ENCODE peak calls at places on chromosome 6, in ten cellular contexts. K is stimulated activated CD8-positive, alpha-beta memory T cell treated with anti-CD3 and anti-CD28 coated beads, Interleukin-7, amount 100 ng/mL, for 1 hour; W is AG10803; P is AG09319; A is ovary; Y is midbrain; I is HEK293T; D is iPS-NIHi11; X is astrocyte of the cerebellum; E is activated CD4-positive, alpha-beta memory T cell treated with anti-CD3 and anti-CD28 coated beads, Interleukin-2, amount 10 ng/mL, durations not matched to agents 7 days and 5 days. H is an unnamed sample.

GRCh38 chr6:110646951-110647910 is 168.0 kb downstream of the CDK19 start:
- DNase-seq in K (no peak), W (no peak), P (no peak), A (no peak), Y (no peak), I (no peak), D (peak; percentile 45), X (no peak), E (no peak), H (no peak)

GRCh38 chr6:84016029-84016428 is 17.5 kb upstream of the MRAP2 start:
- DNase-seq in K (no peak), W (no peak), P (no peak), A (no peak), Y (no peak), I (no peak), D (no peak), X (no peak), E (no peak), H (no peak)

GRCh38 chr6:109322825-109323580 is 59.3 kb downstream of the CD164 start:
- DNase-seq in K (no peak), W (no peak), P (no peak), A (no peak), Y (peak; percentile 26), I (no peak), D (no peak), X (no peak), E (no peak), H (no peak)

GRCh38 chr6:152943260-152943897 is 39.5 kb downstream of the FBXO5 start:
- DNase-seq in K (no peak), W (no peak), P (no peak), A (no peak), Y (no peak), I (no peak), D (no peak), X (no peak), E (no peak), H (no peak)

GRCh38 chr6:170178561-170179477 is 112.1 kb downstream of the DLL1 start:
- DNase-seq in K (no peak), W (peak; percentile 89), P (peak; percentile 77), A (no peak), Y (no peak), I (no peak), D (peak; percentile 14), X (no peak), E (peak; percentile 15), H (peak; percentile 60)

GRCh38 chr6:83685481-83685880 is 23.4 kb downstream of the SNAP91 start:
- DNase-seq in K (no peak), W (no peak), P (no peak), A (no peak), Y (no peak), I (no peak), D (no peak), X (no peak), E (no peak), H (no peak)

GRCh38 chr6:157229219-157229607 is 94.1 kb downstream of the TMEM242 start:
- DNase-seq in K (no peak), W (no peak), P (no peak), A (no peak), Y (no peak), I (no peak), D (no peak), X (no peak), E (no peak), H (peak; percentile 74)

GRCh38 chr6:65819152-65819551 is 112.1 kb upstream of the EYS start:
- DNase-seq in K (no peak), W (no peak), P (no peak), A (no peak), Y (no peak), I (no peak), D (no peak), X (no peak), E (no peak), H (no peak)

GRCh38 chr6:47334334-47334733 is 24.6 kb upstream of the TNFRSF21 start:
- DNase-seq in K (no peak), W (no peak), P (no peak), A (no peak), Y (no peak), I (no peak), D (no peak), X (no peak), E (no peak), H (no peak)

GRCh38 chr6:125791151-125791819 is 525 bp downstream of the NCOA7 start:
- DNase-seq in K (no peak), W (peak; percentile 47), P (no peak), A (peak; percentile 18), Y (peak; percentile 77), I (peak; percentile 70), D (peak; percentile 58), X (no peak), E (peak; percentile 61), H (peak; percentile 55)

GRCh38 chr6:34055223-34055933 is 90.5 kb downstream of the GRM4 start:
- DNase-seq in K (peak; percentile 31), W (peak; percentile 53), P (peak; percentile 5), A (peak; percentile 34), Y (peak; percentile 7), I (peak; percentile 85), D (peak; percentile 84), X (peak; percentile 32), E (peak; percentile 58), H (peak; percentile 86)

GRCh38 chr6:38476141-38476540 is 163.6 kb downstream of the BTBD9 start:
- DNase-seq in K (no peak), W (no peak), P (no peak), A (no peak), Y (no peak), I (no peak), D (no peak), X (no peak), E (no peak), H (no peak)

GRCh38 chr6:160002882-160003281 is 34.0 kb downstream of the IGF2R start:
- DNase-seq in K (no peak), W (no peak), P (no peak), A (no peak), Y (no peak), I (no peak), D (no peak), X (no peak), E (no peak), H (no peak)

GRCh38 chr6:15351631-15352030 is 105.8 kb downstream of the JARID2 start:
- DNase-seq in K (no peak), W (peak; percentile 93), P (peak; percentile 66), A (peak; percentile 16), Y (peak; percentile 33), I (no peak), D (no peak), X (peak; percentile 70), E (no peak), H (peak; percentile 26)

GRCh38 chr6:106547053-106547414 is 82.3 kb downstream of the RTN4IP1 start:
- DNase-seq in K (no peak), W (no peak), P (no peak), A (no peak), Y (no peak), I (no peak), D (no peak), X (no peak), E (no peak), H (no peak)

GRCh38 chr6:17762651-17763050 is 55.9 kb upstream of the NUP153 start:
- DNase-seq in K (no peak), W (no peak), P (no peak), A (no peak), Y (no peak), I (no peak), D (no peak), X (no peak), E (no peak), H (no peak)

GRCh38 chr6:12490904-12491571 is 200.9 kb downstream of the EDN1 start:
- DNase-seq in K (no peak), W (peak; percentile 96), P (no peak), A (no peak), Y (no peak), I (no peak), D (no peak), X (peak; percentile 79), E (no peak), H (no peak)

GRCh38 chr6:167738386-167738785 is 88.3 kb upstream of the AFDN start:
- DNase-seq in K (no peak), W (no peak), P (no peak), A (no peak), Y (no peak), I (no peak), D (no peak), X (no peak), E (no peak), H (no peak)

GRCh38 chr6:122381494-122382083 is 17.9 kb upstream of the HSF2 start:
- DNase-seq in K (peak; percentile 9), W (peak; percentile 81), P (peak; percentile 54), A (peak; percentile 27), Y (peak; percentile 46), I (peak; percentile 78), D (peak; percentile 76), X (peak; percentile 66), E (peak; percentile 51), H (peak; percentile 20)

GRCh38 chr6:10793035-10793434 is 45.3 kb downstream of the MAK start:
- DNase-seq in K (no peak), W (no peak), P (no peak), A (no peak), Y (no peak), I (no peak), D (no peak), X (no peak), E (no peak), H (no peak)

H was measured in NCI-H510A treated with DMSO at 0.1 percent for 48 hours.